ENCODE peak calls at places on chromosomes 2 and 18, in seven cellular contexts. One of them, this sample, is unnamed.

GRCh38 chr2:233922471-233922870 is 5.3 kb downstream of the TRPM8 start:
- DNase-seq in fibroblast of lung: no peak
- DNase-seq in cardiac muscle cell: no peak
- DNase-seq in endodermal cell: no peak
- DNase-seq in RWPE1: no peak
- DNase-seq in tibial nerve: no peak
- DNase-seq in Peyer's patch: no peak
- DNase-seq in this sample: no peak

GRCh38 chr2:191878576-191879298 is 31.8 kb upstream of the CAVIN2 start:
- DNase-seq in fibroblast of lung: peak
- DNase-seq in cardiac muscle cell: peak
- DNase-seq in endodermal cell: no peak
- DNase-seq in RWPE1: peak
- DNase-seq in tibial nerve: no peak
- DNase-seq in Peyer's patch: no peak
- DNase-seq in this sample: no peak

GRCh38 chr2:178152542-178152941 is 40.3 kb downstream of the RBM45 start:
- DNase-seq in fibroblast of lung: no peak
- DNase-seq in cardiac muscle cell: no peak
- DNase-seq in endodermal cell: no peak
- DNase-seq in RWPE1: no peak
- DNase-seq in tibial nerve: no peak
- DNase-seq in Peyer's patch: no peak
- DNase-seq in this sample: no peak

GRCh38 chr2:150234787-150235512 is 252.5 kb downstream of the RND3 start:
- DNase-seq in fibroblast of lung: peak
- DNase-seq in cardiac muscle cell: peak
- DNase-seq in endodermal cell: no peak
- DNase-seq in RWPE1: no peak
- DNase-seq in tibial nerve: no peak
- DNase-seq in Peyer's patch: no peak
- DNase-seq in this sample: no peak

GRCh38 chr2:12587729-12588522 is 128.8 kb upstream of the TRIB2 start:
- DNase-seq in fibroblast of lung: peak
- DNase-seq in cardiac muscle cell: peak
- DNase-seq in endodermal cell: no peak
- DNase-seq in RWPE1: peak
- DNase-seq in tibial nerve: no peak
- DNase-seq in Peyer's patch: no peak
- DNase-seq in this sample: no peak

GRCh38 chr2:137249463-137249862 is 484.1 kb downstream of the THSD7B start:
- DNase-seq in fibroblast of lung: no peak
- DNase-seq in cardiac muscle cell: no peak
- DNase-seq in endodermal cell: no peak
- DNase-seq in RWPE1: no peak
- DNase-seq in tibial nerve: no peak
- DNase-seq in Peyer's patch: no peak
- DNase-seq in this sample: no peak

GRCh38 chr2:73862987-73863386 is 29.8 kb upstream of the ACTG2 start:
- DNase-seq in fibroblast of lung: no peak
- DNase-seq in cardiac muscle cell: no peak
- DNase-seq in endodermal cell: no peak
- DNase-seq in RWPE1: no peak
- DNase-seq in tibial nerve: no peak
- DNase-seq in Peyer's patch: no peak
- DNase-seq in this sample: no peak

GRCh38 chr2:226308981-226309380 is 490.6 kb downstream of the IRS1 start:
- DNase-seq in fibroblast of lung: peak
- DNase-seq in cardiac muscle cell: no peak
- DNase-seq in endodermal cell: no peak
- DNase-seq in RWPE1: no peak
- DNase-seq in tibial nerve: no peak
- DNase-seq in Peyer's patch: no peak
- DNase-seq in this sample: no peak

GRCh38 chr2:24491626-24492282 is 700 bp downstream of the NCOA1 start:
- DNase-seq in fibroblast of lung: peak
- DNase-seq in cardiac muscle cell: peak
- DNase-seq in endodermal cell: peak
- DNase-seq in RWPE1: peak
- DNase-seq in tibial nerve: no peak
- DNase-seq in Peyer's patch: peak
- DNase-seq in this sample: peak

GRCh38 chr2:151765760-151766159 is 31.5 kb upstream of the NEB start:
- DNase-seq in fibroblast of lung: no peak
- DNase-seq in cardiac muscle cell: no peak
- DNase-seq in endodermal cell: no peak
- DNase-seq in RWPE1: no peak
- DNase-seq in tibial nerve: no peak
- DNase-seq in Peyer's patch: no peak
- DNase-seq in this sample: peak

GRCh38 chr18:55251186-55251995 is 292.1 kb upstream of the CCDC68 start:
- DNase-seq in fibroblast of lung: peak
- DNase-seq in cardiac muscle cell: peak
- DNase-seq in endodermal cell: no peak
- DNase-seq in RWPE1: no peak
- DNase-seq in tibial nerve: no peak
- DNase-seq in Peyer's patch: no peak
- DNase-seq in this sample: no peak

GRCh38 chr2:79327460-79327859 is 167.9 kb upstream of the REG3A start:
- DNase-seq in fibroblast of lung: no peak
- DNase-seq in cardiac muscle cell: no peak
- DNase-seq in endodermal cell: no peak
- DNase-seq in RWPE1: no peak
- DNase-seq in tibial nerve: no peak
- DNase-seq in Peyer's patch: no peak
- DNase-seq in this sample: no peak

GRCh38 chr2:130972410-130972809 is 120.8 kb downstream of the FAM168B start:
- DNase-seq in fibroblast of lung: peak
- DNase-seq in cardiac muscle cell: peak
- DNase-seq in endodermal cell: no peak
- DNase-seq in RWPE1: no peak
- DNase-seq in tibial nerve: no peak
- DNase-seq in Peyer's patch: no peak
- DNase-seq in this sample: no peak

GRCh38 chr18:13483316-13484270 is 242.8 kb downstream of the FAM210A start:
- DNase-seq in fibroblast of lung: no peak
- DNase-seq in cardiac muscle cell: no peak
- DNase-seq in endodermal cell: no peak
- DNase-seq in RWPE1: no peak
- DNase-seq in tibial nerve: no peak
- DNase-seq in Peyer's patch: no peak
- DNase-seq in this sample: no peak

GRCh38 chr2:170488807-170489206 is 226.3 kb upstream of the SP5 start:
- DNase-seq in fibroblast of lung: no peak
- DNase-seq in cardiac muscle cell: no peak
- DNase-seq in endodermal cell: no peak
- DNase-seq in RWPE1: no peak
- DNase-seq in tibial nerve: no peak
- DNase-seq in Peyer's patch: no peak
- DNase-seq in this sample: no peak

GRCh38 chr2:168246072-168246482 is 1.3 kb downstream of the STK39 start:
- DNase-seq in fibroblast of lung: no peak
- DNase-seq in cardiac muscle cell: no peak
- DNase-seq in endodermal cell: no peak
- DNase-seq in RWPE1: no peak
- DNase-seq in tibial nerve: no peak
- DNase-seq in Peyer's patch: no peak
- DNase-seq in this sample: no peak

GRCh38 chr18:55384551-55385275 is 203.3 kb downstream of the TCF4 start:
- DNase-seq in fibroblast of lung: peak
- DNase-seq in cardiac muscle cell: peak
- DNase-seq in endodermal cell: peak
- DNase-seq in RWPE1: no peak
- DNase-seq in tibial nerve: no peak
- DNase-seq in Peyer's patch: no peak
- DNase-seq in this sample: no peak

GRCh38 chr2:100321881-100322820 is at the start of gene LONRF2:
- DNase-seq in fibroblast of lung: peak
- DNase-seq in cardiac muscle cell: peak
- DNase-seq in endodermal cell: peak
- DNase-seq in RWPE1: no peak
- DNase-seq in tibial nerve: no peak
- DNase-seq in Peyer's patch: no peak
- DNase-seq in this sample: peak

GRCh38 chr2:1367584-1367983 is 45.7 kb upstream of the TPO start:
- DNase-seq in fibroblast of lung: no peak
- DNase-seq in cardiac muscle cell: no peak
- DNase-seq in endodermal cell: no peak
- DNase-seq in RWPE1: no peak
- DNase-seq in tibial nerve: no peak
- DNase-seq in Peyer's patch: no peak
- DNase-seq in this sample: no peak

DNA sequence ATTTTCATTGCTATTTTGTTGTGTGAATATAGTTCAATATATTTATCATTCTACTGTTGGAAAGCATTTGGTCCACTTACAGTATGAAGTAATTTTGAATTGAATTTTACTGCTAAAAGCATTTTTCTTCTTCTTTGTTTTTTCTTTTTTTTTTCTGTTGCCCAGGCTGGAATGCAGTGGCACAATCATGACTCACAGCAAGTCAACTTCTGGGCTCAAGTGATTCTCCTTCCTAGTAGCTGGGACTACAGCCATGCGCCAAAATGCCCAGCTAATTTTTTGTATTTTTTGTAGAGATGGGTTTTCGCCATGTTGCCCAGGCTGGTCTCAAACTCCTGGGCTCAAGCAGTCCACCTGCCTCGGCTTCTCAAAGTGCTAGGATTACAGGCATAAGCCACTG is 2.4 kb upstream of the ETAA1 start:
- DNase-seq in fibroblast of lung: peak
- DNase-seq in cardiac muscle cell: peak
- DNase-seq in endodermal cell: no peak
- DNase-seq in RWPE1: no peak
- DNase-seq in tibial nerve: no peak
- DNase-seq in Peyer's patch: no peak
- DNase-seq in this sample: no peak
- H3K27ac ChIP-seq in fibroblast of lung: no peak
- H3K27ac ChIP-seq in cardiac muscle cell: no peak
- H3K27ac ChIP-seq in endodermal cell: no peak
- H3K27ac ChIP-seq in RWPE1: peak
- H3K27ac ChIP-seq in tibial nerve: no peak
- H3K27ac ChIP-seq in Peyer's patch: no peak
- H3K27ac ChIP-seq in this sample: no peak

DNA sequence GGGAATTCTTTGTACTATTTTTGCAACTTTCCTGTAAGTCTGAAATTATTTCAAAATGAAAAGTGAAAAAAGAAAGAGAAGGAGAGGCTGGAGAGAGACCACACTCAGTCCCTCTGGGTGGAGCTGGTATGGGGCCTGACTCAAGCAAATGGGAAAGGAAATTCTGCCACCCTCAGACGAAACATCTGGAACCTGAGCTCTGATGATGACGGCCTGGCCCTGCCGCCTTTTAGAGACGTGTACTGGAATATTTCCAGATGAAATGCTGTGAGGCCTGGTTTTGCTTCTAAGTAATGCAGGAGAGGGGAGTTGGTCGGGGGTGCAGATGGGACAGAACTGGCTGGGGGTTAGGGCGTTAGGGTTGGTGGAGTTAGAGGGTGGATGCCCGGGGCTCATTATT is 57.4 kb upstream of the GLI2 start:
- DNase-seq in fibroblast of lung: peak
- DNase-seq in cardiac muscle cell: peak
- DNase-seq in endodermal cell: no peak
- DNase-seq in RWPE1: no peak
- DNase-seq in tibial nerve: no peak
- DNase-seq in Peyer's patch: no peak
- DNase-seq in this sample: peak
- TF ChIP-seq CTCF in fibroblast of lung: no peak
- TF ChIP-seq CTCF in cardiac muscle cell: no peak
- TF ChIP-seq CTCF in endodermal cell: no peak
- TF ChIP-seq CTCF in RWPE1: no peak
- TF ChIP-seq CTCF in tibial nerve: no peak
- TF ChIP-seq CTCF in Peyer's patch: no peak
- TF ChIP-seq CTCF in this sample: no peak

GRCh38 chr2:84847326-84848050 is 33.4 kb downstream of the TRABD2A start:
- DNase-seq in fibroblast of lung: no peak
- DNase-seq in cardiac muscle cell: peak
- DNase-seq in endodermal cell: peak
- DNase-seq in RWPE1: no peak
- DNase-seq in tibial nerve: no peak
- DNase-seq in Peyer's patch: no peak
- DNase-seq in this sample: no peak

GRCh38 chr2:84851876-84852275 is 29.0 kb downstream of the TRABD2A start:
- DNase-seq in fibroblast of lung: no peak
- DNase-seq in cardiac muscle cell: no peak
- DNase-seq in endodermal cell: no peak
- DNase-seq in RWPE1: no peak
- DNase-seq in tibial nerve: no peak
- DNase-seq in Peyer's patch: no peak
- DNase-seq in this sample: no peak

GRCh38 chr2:84850471-84850870 is 30.4 kb downstream of the TRABD2A start:
- DNase-seq in fibroblast of lung: no peak
- DNase-seq in cardiac muscle cell: no peak
- DNase-seq in endodermal cell: peak
- DNase-seq in RWPE1: no peak
- DNase-seq in tibial nerve: no peak
- DNase-seq in Peyer's patch: no peak
- DNase-seq in this sample: no peak

GRCh38 chr2:84846732-84847131 is 34.2 kb downstream of the TRABD2A start:
- DNase-seq in fibroblast of lung: peak
- DNase-seq in cardiac muscle cell: peak
- DNase-seq in endodermal cell: peak
- DNase-seq in RWPE1: no peak
- DNase-seq in tibial nerve: no peak
- DNase-seq in Peyer's patch: peak
- DNase-seq in this sample: no peak

DNA sequence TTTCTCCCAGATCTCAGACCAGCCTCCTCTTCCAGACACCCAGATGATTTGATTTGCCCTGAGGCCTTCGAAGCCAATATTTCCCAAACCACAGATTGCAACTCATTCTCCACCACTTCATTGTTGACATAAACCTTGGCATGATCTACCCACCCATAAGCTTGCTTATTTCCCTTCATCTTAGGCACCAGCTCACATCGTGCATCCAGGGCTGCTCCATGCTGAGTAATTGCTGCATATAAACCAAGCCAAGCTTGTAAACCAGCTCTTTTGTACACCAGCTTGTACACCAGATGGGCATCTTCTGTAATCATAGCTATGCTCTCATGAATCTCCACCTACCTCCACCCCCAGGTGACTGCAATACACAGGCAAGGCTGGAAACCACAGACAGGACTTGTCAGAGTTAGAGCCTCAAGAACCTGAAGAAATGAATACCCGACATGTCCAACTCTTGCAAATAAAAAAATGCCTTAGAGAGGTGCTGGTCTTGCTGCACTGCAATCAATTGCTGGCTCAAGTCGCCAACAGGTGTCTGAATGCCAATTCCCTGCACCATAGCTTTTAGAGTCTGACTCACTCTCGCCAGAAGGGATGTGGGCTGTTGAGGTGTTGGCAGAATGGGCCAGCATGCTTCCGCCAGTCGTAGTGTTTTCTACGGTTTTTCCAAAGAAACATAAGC is 31.5 kb downstream of the TRABD2A start:
- DNase-seq in fibroblast of lung: peak
- DNase-seq in cardiac muscle cell: no peak
- DNase-seq in endodermal cell: peak
- DNase-seq in RWPE1: peak
- DNase-seq in tibial nerve: no peak
- DNase-seq in Peyer's patch: no peak
- DNase-seq in this sample: no peak
- H3K27ac ChIP-seq in fibroblast of lung: no peak
- H3K27ac ChIP-seq in cardiac muscle cell: no peak
- H3K27ac ChIP-seq in endodermal cell: no peak
- H3K27ac ChIP-seq in RWPE1: no peak
- H3K27ac ChIP-seq in tibial nerve: no peak
- H3K27ac ChIP-seq in Peyer's patch: peak
- H3K27ac ChIP-seq in this sample: peak

GRCh38 chr2:113202305-113203216 is 28.8 kb downstream of the PSD4 start:
- DNase-seq in fibroblast of lung: no peak
- DNase-seq in cardiac muscle cell: no peak
- DNase-seq in endodermal cell: peak
- DNase-seq in RWPE1: no peak
- DNase-seq in tibial nerve: no peak
- DNase-seq in Peyer's patch: peak
- DNase-seq in this sample: peak
- TF ChIP-seq CTCF in fibroblast of lung: no peak
- TF ChIP-seq CTCF in cardiac muscle cell: no peak
- TF ChIP-seq CTCF in endodermal cell: peak
- TF ChIP-seq CTCF in RWPE1: no peak
- TF ChIP-seq CTCF in tibial nerve: no peak
- TF ChIP-seq CTCF in Peyer's patch: no peak
- TF ChIP-seq CTCF in this sample: no peak

This sample was measured in spleen.